ENCODE peak calls at places on chromosomes 3 and 15, in seven cellular contexts. O is cardiac muscle cell, U is HepG2, G is endothelial cell of umbilical vein, Z is heart right ventricle, B is heart left ventricle, I is DND-41. L is an unnamed sample.

GRCh38 chr3:125001557-125002413 is 54.0 kb downstream of the HEG1 start:
- DNase-seq in B (no peak), U (peak; percentile 98), O (no peak), G (no peak), Z (no peak), I (no peak), L (no peak)

GRCh38 chr3:133401374-133402135 is 1.7 kb downstream of the BFSP2 start:
- DNase-seq in G (no peak), Z (no peak), U (no peak), I (no peak), B (peak; percentile 40), O (peak; percentile 54), L (peak; percentile 13)

GRCh38 chr15:34514251-34514760 is 69.1 kb downstream of the GOLGA8B start:
- DNase-seq in G (peak; percentile 24), O (peak; percentile 20), I (no peak), Z (peak; percentile 63), U (no peak), B (peak; percentile 45), L (peak; percentile 70)

GRCh38 chr3:143443851-143444331 is 324.3 kb downstream of the CHST2 start:
- DNase-seq in I (peak; percentile 49), G (peak; percentile 98), Z (no peak), O (peak; percentile 95), U (no peak), B (peak; percentile 65), L (peak; percentile 64)

GRCh38 chr15:51403072-51403878 is 61.8 kb downstream of the GLDN start:
- DNase-seq in I (no peak), Z (no peak), G (peak; percentile 44), U (peak; percentile 15), B (no peak), O (peak; percentile 69), L (no peak)

GRCh38 chr3:147462856-147463255 is 53.7 kb downstream of the ZIC1 start:
- DNase-seq in Z (no peak), G (no peak), B (no peak), I (no peak), O (no peak), U (no peak), L (no peak)

GRCh38 chr3:125137432-125138033 is 75.0 kb downstream of the SLC12A8 start:
- DNase-seq in U (no peak), O (peak; percentile 67), G (no peak), I (no peak), Z (no peak), B (no peak), L (peak; percentile 81)

GRCh38 chr15:90829942-90830440 is 38.4 kb upstream of the FURIN start:
- DNase-seq in G (peak; percentile 34), U (no peak), O (no peak), Z (no peak), I (no peak), B (peak; percentile 50), L (peak; percentile 67)

GRCh38 chr3:138397983-138398382 is 36.4 kb upstream of the ESYT3 start:
- DNase-seq in Z (no peak), B (no peak), G (no peak), I (no peak), U (no peak), O (no peak), L (no peak)

GRCh38 chr3:126540342-126540849 is 16.4 kb downstream of the CHST13 start:
- DNase-seq in O (peak; percentile 87), U (no peak), I (peak; percentile 15), Z (no peak), B (peak; percentile 65), G (peak; percentile 11), L (peak; percentile 71)

GRCh38 chr3:13308406-13308805 is 111.7 kb downstream of the NUP210 start:
- DNase-seq in Z (no peak), G (no peak), U (peak; percentile 47), O (peak; percentile 38), I (peak; percentile 66), B (no peak), L (no peak)

GRCh38 chr15:40115670-40116093 is 7.0 kb upstream of the BMF start:
- DNase-seq in U (peak; percentile 54), Z (peak; percentile 48), G (no peak), I (peak; percentile 90), B (no peak), O (peak; percentile 49), L (peak; percentile 82)

GRCh38 chr3:136925425-136926190 is 32.2 kb upstream of the IL20RB start:
- DNase-seq in U (no peak), O (no peak), I (no peak), B (no peak), G (no peak), Z (no peak), L (no peak)

GRCh38 chr15:100665570-100665969 is 63.2 kb downstream of the ASB7 start:
- DNase-seq in G (no peak), B (no peak), Z (no peak), I (no peak), O (peak; percentile 59), U (no peak), L (no peak)

GRCh38 chr15:67884514-67885225 is 44.8 kb upstream of the RNU6-1 start:
- DNase-seq in Z (peak; percentile 84), I (peak; percentile 77), G (peak; percentile 43), O (peak; percentile 92), B (peak; percentile 90), U (peak; percentile 89), L (peak; percentile 86)

GRCh38 chr15:100910556-100910955 is 8.6 kb upstream of the LRRK1 start:
- DNase-seq in O (no peak), G (no peak), I (no peak), Z (no peak), B (no peak), U (no peak), L (peak; percentile 24)

GRCh38 chr3:152638707-152639450 is 196.1 kb upstream of the P2RY1 start:
- DNase-seq in G (no peak), O (peak; percentile 66), I (no peak), Z (no peak), U (no peak), B (no peak), L (no peak)

GRCh38 chr3:48928679-48929078 is 10.0 kb downstream of the ARIH2 start:
- DNase-seq in U (no peak), Z (no peak), O (peak; percentile 33), G (peak; percentile 60), B (no peak), I (no peak), L (no peak)

GRCh38 chr3:126959144-126959920 is 23.6 kb upstream of the PLXNA1 start:
- DNase-seq in O (no peak), U (no peak), I (no peak), G (no peak), Z (no peak), B (peak; percentile 14), L (peak; percentile 27)

GRCh38 chr3:44323341-44323955 is 15.1 kb upstream of the TCAIM start:
- DNase-seq in Z (peak; percentile 21), O (peak; percentile 83), I (peak; percentile 59), G (peak; percentile 80), B (peak; percentile 53), U (peak; percentile 55), L (peak; percentile 77)

GRCh38 chr3:147007736-147008245 is 398.6 kb downstream of the ZIC4 start:
- DNase-seq in O (no peak), I (no peak), G (no peak), U (no peak), B (no peak), Z (no peak), L (no peak)

GRCh38 chr3:150391200-150391599 is 16.9 kb upstream of the TSC22D2 start:
- DNase-seq in Z (no peak), U (no peak), G (peak; percentile 55), B (no peak), O (peak; percentile 60), I (no peak), L (no peak)

GRCh38 chr3:150384517-150385212 is 23.4 kb upstream of the TSC22D2 start:
- DNase-seq in O (peak; percentile 40), Z (no peak), I (no peak), G (no peak), B (no peak), U (peak; percentile 76), L (no peak)

GRCh38 chr3:150388468-150389418 is 19.4 kb upstream of the TSC22D2 start:
- DNase-seq in B (no peak), G (peak; percentile 47), O (no peak), Z (no peak), U (no peak), I (no peak), L (no peak)

GRCh38 chr3:150385296-150386242 is 22.5 kb upstream of the TSC22D2 start:
- DNase-seq in U (no peak), G (no peak), Z (no peak), O (no peak), B (no peak), I (no peak), L (no peak)
- H3K4me3 ChIP-seq in U (no peak overlapping the region), G (no peak overlapping the region), Z (no peak overlapping the region), O (no peak overlapping the region), B (no peak overlapping the region), I (no peak overlapping the region), L (no peak overlapping the region)

DNA sequence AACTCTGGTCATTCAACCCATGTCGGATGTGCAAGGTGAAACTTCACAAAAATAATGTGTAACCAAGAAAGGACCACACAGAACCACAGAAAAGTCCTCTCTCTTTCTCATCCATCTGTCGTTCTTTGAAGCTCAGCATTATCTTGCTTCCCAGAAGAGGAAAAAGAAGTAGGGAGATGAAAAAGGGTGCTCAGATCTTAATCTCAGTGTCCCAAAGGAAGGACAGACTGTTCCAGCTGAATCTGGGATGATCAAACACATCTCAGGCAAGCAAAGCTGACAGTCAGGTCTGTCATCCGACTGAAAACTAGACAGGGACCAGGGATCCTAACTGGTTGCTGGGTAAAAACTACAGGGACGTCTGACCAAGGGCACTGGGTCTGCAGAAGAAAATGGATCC is 16.2 kb downstream of the ARHGEF3 start:
- DNase-seq in Z (no peak), I (no peak), O (no peak), B (no peak), U (no peak), G (no peak), L (no peak)
- H3K27ac ChIP-seq in Z (peak overlapping the region; percentile 62), I (peak overlapping the region; percentile 89), O (no peak overlapping the region), B (peak overlapping the region; percentile 7), U (no peak overlapping the region), G (no peak overlapping the region), L (no peak overlapping the region)

DNA sequence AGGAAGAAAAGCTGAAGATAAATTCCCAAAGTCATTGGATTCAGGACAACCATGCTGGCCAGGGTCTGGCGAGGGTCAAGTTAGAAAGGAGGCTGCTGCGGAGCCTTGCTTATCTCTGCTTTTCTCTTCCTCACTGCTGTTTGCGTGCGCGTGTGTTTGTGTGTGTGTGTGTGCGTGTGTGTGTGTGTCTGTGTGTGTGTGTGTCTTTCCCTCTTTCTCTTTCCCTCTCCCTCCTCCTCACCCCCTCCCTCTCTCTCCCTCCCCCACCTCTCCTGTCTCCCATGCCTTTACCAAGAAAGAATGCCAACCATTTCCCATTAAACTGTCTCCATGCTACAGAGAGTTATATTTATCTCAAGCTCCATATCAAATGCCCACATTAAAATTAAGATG is at the start of gene COLQ:
- DNase-seq in B (no peak), Z (peak; percentile 17), I (no peak), G (no peak), U (no peak), O (peak; percentile 46), L (no peak)
- H3K4me3 ChIP-seq in B (peak within 1 kb of the TSS; percentile 9), Z (peak within 1 kb of the TSS; percentile 44), I (peak within 1 kb of the TSS; percentile 6), G (no peak within 1 kb of the TSS), U (no peak within 1 kb of the TSS), O (peak within 1 kb of the TSS; percentile 5), L (peak within 1 kb of the TSS; percentile 63)

DNA sequence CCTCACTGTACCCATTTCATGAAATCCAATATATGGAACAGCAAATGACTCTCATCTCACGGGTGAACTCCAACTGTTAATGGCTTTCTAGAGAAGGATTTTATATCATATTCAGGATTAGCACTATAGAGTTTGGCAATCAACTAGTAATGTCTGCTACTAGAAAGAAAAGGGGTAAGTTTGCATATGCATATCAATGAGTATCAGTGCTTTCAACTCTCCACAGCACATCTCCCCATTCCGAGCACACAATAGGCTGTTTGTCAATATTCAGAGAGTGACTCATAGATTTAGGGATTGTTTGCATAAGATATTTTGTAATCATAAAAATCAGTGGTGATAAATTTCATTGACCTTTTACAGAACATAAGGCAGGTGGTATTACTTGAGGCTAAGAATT is 163.2 kb upstream of the LMCD1 start:
- DNase-seq in I (no peak), G (no peak), Z (no peak), U (no peak), O (no peak), B (no peak), L (no peak)
- H3K27ac ChIP-seq in I (no peak overlapping the region), G (no peak overlapping the region), Z (no peak overlapping the region), U (no peak overlapping the region), O (no peak overlapping the region), B (no peak overlapping the region), L (no peak overlapping the region)

L was measured in aorta.